ENCODE peak calls at places on chromosome 18, in four cellular contexts. R is MM.1S, P is cardiac fibroblast, F is colonic mucosa. Z is an unnamed sample.

GRCh38 chr18:45449761-45450227 is 165.5 kb upstream of the SLC14A2 start:
- DNase-seq in R (no peak), P (peak), F (peak), Z (no peak)

GRCh38 chr18:68763082-68763481 is 34.8 kb upstream of the CCDC102B start:
- DNase-seq in R (no peak), P (peak), F (no peak), Z (no peak)

GRCh38 chr18:44709297-44710117 is 28.8 kb downstream of the SETBP1 start:
- DNase-seq in R (peak), P (no peak), F (no peak), Z (no peak)

GRCh38 chr18:9513971-9514512 is 38.7 kb downstream of the RALBP1 start:
- DNase-seq in R (no peak), P (peak), F (no peak), Z (no peak)

GRCh38 chr18:28905509-28905908 is 728.6 kb upstream of the CDH2 start:
- DNase-seq in R (no peak), P (peak), F (no peak), Z (no peak)

GRCh38 chr18:78915446-78916008 is 64.1 kb upstream of the SALL3 start:
- DNase-seq in R (no peak), P (no peak), F (no peak), Z (no peak)

GRCh38 chr18:26458526-26459232 is 89.7 kb downstream of the KCTD1 start:
- DNase-seq in R (no peak), P (peak), F (no peak), Z (no peak)

GRCh38 chr18:36315736-36316135 is 18.2 kb downstream of the FHOD3 start:
- DNase-seq in R (no peak), P (peak), F (no peak), Z (no peak)

GRCh38 chr18:32427084-32427933 is 43.4 kb downstream of the GAREM1 start:
- DNase-seq in R (no peak), P (peak), F (no peak), Z (no peak)

GRCh38 chr18:74342416-74343043 is 26.9 kb downstream of the C18orf63 start:
- DNase-seq in R (peak), P (peak), F (peak), Z (peak)

GRCh38 chr18:78730564-78731422 is 248.8 kb upstream of the SALL3 start:
- DNase-seq in R (no peak), P (no peak), F (no peak), Z (no peak)

GRCh38 chr18:76493213-76494107 is 1.6 kb downstream of the ZNF516 start:
- DNase-seq in R (peak), P (peak), F (peak), Z (no peak)

GRCh38 chr18:59149007-59149406 is 9.3 kb downstream of the SEC11C start:
- DNase-seq in R (no peak), P (no peak), F (no peak), Z (no peak)

GRCh38 chr18:76923485-76924085 is 101.2 kb downstream of the ZNF236 start:
- DNase-seq in R (no peak), P (peak), F (no peak), Z (no peak)

GRCh38 chr18:26185267-26185666 is 41.0 kb upstream of the TAF4B start:
- DNase-seq in R (no peak), P (no peak), F (no peak), Z (no peak)

GRCh38 chr18:79522451-79523220 is 126.9 kb downstream of the NFATC1 start:
- DNase-seq in R (no peak), P (no peak), F (peak), Z (no peak)

GRCh38 chr18:45386256-45386655 is 229.0 kb upstream of the SLC14A2 start:
- DNase-seq in R (peak), P (peak), F (peak), Z (no peak)

GRCh38 chr18:11762429-11762828 is 73.4 kb downstream of the GNAL start:
- DNase-seq in R (no peak), P (no peak), F (no peak), Z (no peak)

GRCh38 chr18:24669502-24669901 is 209.1 kb downstream of the HRH4 start:
- DNase-seq in R (no peak), P (no peak), F (no peak), Z (no peak)

GRCh38 chr18:75477913-75478312 is 50.4 kb upstream of the SMIM21 start:
- DNase-seq in R (no peak), P (peak), F (no peak), Z (no peak)

GRCh38 chr18:51559902-51560287 is 362.4 kb upstream of the MEX3C start:
- DNase-seq in R (no peak), P (no peak), F (no peak), Z (no peak)
- TF ChIP-seq CTCF in R (no peak), P (no peak), F (no peak), Z (no peak)

GRCh38 chr18:43322133-43322532 is 44.8 kb upstream of the SYT4 start:
- DNase-seq in R (no peak), P (no peak), F (no peak), Z (no peak)
- TF ChIP-seq CTCF in R (no peak), P (no peak), F (no peak), Z (no peak)

DNA sequence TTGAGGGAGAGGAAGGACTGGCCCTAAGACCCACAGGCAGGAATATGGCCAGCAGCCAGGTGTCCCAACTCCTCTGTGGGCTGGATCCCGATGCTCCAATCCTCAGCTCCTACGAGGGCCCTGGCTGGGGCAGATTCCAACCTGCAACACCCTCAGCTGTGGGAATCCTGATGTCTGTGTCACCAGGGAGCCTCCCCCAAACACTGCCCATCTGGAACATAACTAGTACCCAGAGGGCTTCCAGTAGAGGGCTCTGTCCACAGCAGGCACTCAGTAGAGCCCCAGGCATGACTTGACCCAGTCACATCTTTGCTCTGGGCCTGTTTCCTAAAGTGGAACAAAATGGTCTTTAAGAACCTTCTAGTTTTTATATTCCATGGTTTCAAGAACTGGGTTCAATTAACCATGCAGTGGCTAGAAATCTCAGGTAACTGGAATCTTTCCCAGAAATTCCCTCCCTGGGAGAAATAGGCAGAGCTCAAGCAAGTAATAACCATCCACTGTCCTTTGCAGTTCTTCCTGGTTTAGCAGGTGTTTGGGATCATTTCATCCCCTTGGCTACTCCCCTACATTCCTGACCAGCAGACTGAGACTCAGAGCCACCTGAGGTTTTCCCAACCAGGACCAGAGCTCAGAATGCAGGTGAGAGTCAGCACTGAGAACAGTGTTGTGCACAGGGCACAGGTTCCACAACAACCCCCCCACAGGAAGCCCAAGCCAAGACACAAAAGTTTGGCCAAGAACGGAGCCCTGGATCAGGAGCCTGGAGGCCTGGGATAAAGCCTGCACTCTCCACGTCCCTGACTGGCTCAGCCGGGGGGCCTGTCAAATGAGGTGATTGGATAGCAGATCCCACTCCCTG is 20.8 kb upstream of the LOXHD1 start:
- DNase-seq in R (no peak), P (no peak), F (no peak), Z (no peak)
- TF ChIP-seq CTCF in R (no peak), P (no peak), F (no peak), Z (no peak)

GRCh38 chr18:62196079-62196478 is 9.0 kb downstream of the RELCH start:
- DNase-seq in R (no peak), P (no peak), F (no peak), Z (no peak)
- TF ChIP-seq CTCF in R (peak), P (no peak), F (no peak), Z (no peak)

GRCh38 chr18:7155092-7155491 is 37.5 kb upstream of the LAMA1 start:
- DNase-seq in R (no peak), P (no peak), F (no peak), Z (no peak)

GRCh38 chr18:7158201-7158600 is 40.6 kb upstream of the LAMA1 start:
- DNase-seq in R (no peak), P (peak), F (no peak), Z (no peak)

GRCh38 chr18:7152485-7152884 is 34.9 kb upstream of the LAMA1 start:
- DNase-seq in R (no peak), P (no peak), F (no peak), Z (no peak)

GRCh38 chr18:7157760-7158159 is 40.2 kb upstream of the LAMA1 start:
- DNase-seq in R (no peak), P (no peak), F (no peak), Z (no peak)

DNA sequence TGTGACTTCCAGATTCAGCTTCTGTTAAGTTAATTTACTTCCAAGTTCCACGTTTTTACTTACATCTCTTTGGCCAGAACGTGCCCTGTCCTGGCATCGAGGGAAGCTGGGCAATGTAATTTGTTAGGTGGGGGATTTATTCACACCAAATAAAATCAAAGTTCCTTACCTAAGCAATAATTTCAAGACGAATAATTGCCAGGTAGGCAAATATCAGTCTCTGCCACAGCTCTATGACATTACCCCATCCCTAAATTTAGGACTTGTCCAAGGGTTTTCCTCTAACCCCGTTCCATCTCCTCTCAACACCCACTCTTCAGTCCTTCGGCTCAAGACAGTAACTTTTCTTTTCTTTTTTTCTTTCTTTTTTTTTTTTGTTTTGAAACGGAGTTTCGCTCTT is 38.3 kb upstream of the LAMA1 start:
- DNase-seq in R (no peak), P (no peak), F (no peak), Z (no peak)
- TF ChIP-seq CTCF in R (no peak), P (no peak), F (no peak), Z (no peak)

DNA sequence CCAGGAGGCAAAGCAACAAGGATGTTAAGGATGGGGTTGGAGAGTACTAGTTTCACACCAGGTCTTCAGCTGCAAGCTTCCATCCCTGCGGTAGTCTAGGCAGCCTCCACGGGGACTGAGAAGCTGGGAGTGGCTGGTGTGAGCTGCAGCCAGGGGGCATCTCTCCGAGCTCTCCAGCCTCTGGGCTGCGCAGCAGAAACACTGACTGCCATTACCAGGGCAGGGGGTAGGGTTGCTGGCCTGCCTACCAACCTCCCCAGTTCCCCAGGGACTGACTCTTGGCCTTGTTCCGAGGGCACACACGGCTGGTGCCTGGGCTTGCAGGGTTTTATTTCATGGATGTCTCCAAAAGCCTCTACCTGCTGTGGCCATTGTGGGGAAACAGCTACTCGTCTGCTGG is 15.9 kb downstream of the GATA6 start:
- DNase-seq in R (no peak), P (no peak), F (no peak), Z (no peak)
- TF ChIP-seq CTCF in R (no peak), P (no peak), F (no peak), Z (no peak)

GRCh38 chr18:7624697-7625096 is 57.6 kb downstream of the PTPRM start:
- DNase-seq in R (no peak), P (no peak), F (no peak), Z (no peak)

GRCh38 chr18:7623681-7624080 is 56.6 kb downstream of the PTPRM start:
- DNase-seq in R (no peak), P (no peak), F (no peak), Z (no peak)

GRCh38 chr18:7629416-7629815 is 62.3 kb downstream of the PTPRM start:
- DNase-seq in R (no peak), P (no peak), F (no peak), Z (no peak)

GRCh38 chr18:7626175-7626921 is 59.2 kb downstream of the PTPRM start:
- DNase-seq in R (no peak), P (no peak), F (no peak), Z (no peak)

GRCh38 chr18:7626922-7627440 is 59.9 kb downstream of the PTPRM start:
- DNase-seq in R (no peak), P (peak), F (no peak), Z (no peak)
- TF ChIP-seq CTCF in R (no peak), P (peak), F (no peak), Z (no peak)